ENCODE peak calls at places on chromosomes 4 and X, in four cellular contexts. One of them, this sample, is unnamed.

GRCh38 chr4:119038465-119038864 is 97.2 kb upstream of the MYOZ2 start:
- DNase-seq in K562: no peak
- DNase-seq in HCT116: no peak
- DNase-seq in HepG2: no peak
- DNase-seq in this sample: no peak

GRCh38 chrX:151789179-151789800 is 54.7 kb downstream of the CNGA2 start:
- DNase-seq in HepG2: no peak
- DNase-seq in HCT116: no peak
- DNase-seq in K562: no peak
- DNase-seq in this sample: no peak

GRCh38 chr4:39834269-39834668 is 136.3 kb downstream of the UBE2K start:
- DNase-seq in HCT116: no peak
- DNase-seq in K562: no peak
- DNase-seq in HepG2: no peak
- DNase-seq in this sample: no peak

GRCh38 chr4:182518421-182518820 is 275.2 kb downstream of the TENM3 start:
- DNase-seq in HCT116: no peak
- DNase-seq in K562: no peak
- DNase-seq in HepG2: no peak
- DNase-seq in this sample: no peak

GRCh38 chr4:101345271-101345595 is 2.1 kb downstream of the PPP3CA start:
- DNase-seq in HepG2: no peak
- DNase-seq in K562: no peak
- DNase-seq in HCT116: no peak
- DNase-seq in this sample: no peak

GRCh38 chr4:1571986-1572385 is 112.1 kb downstream of the FAM53A start:
- DNase-seq in HepG2: no peak
- DNase-seq in K562: no peak
- DNase-seq in HCT116: no peak
- DNase-seq in this sample: no peak

GRCh38 chr4:120918788-120919187 is 3.7 kb downstream of the PRDM5 start:
- DNase-seq in K562: no peak
- DNase-seq in HCT116: no peak
- DNase-seq in HepG2: no peak
- DNase-seq in this sample: no peak

GRCh38 chr4:100728861-100729260 is 211.0 kb upstream of the EMCN start:
- DNase-seq in K562: no peak
- DNase-seq in HCT116: no peak
- DNase-seq in HepG2: no peak
- DNase-seq in this sample: no peak

GRCh38 chr4:142440093-142440492 is 406.0 kb downstream of the INPP4B start:
- DNase-seq in K562: no peak
- DNase-seq in HCT116: no peak
- DNase-seq in HepG2: no peak
- DNase-seq in this sample: no peak

GRCh38 chr4:14919785-14920184 is 82.5 kb upstream of the CPEB2 start:
- DNase-seq in HepG2: no peak
- DNase-seq in HCT116: no peak
- DNase-seq in K562: no peak
- DNase-seq in this sample: no peak

GRCh38 chr4:14915018-14915417 is 87.3 kb upstream of the CPEB2 start:
- DNase-seq in HepG2: no peak
- DNase-seq in K562: no peak
- DNase-seq in HCT116: no peak
- DNase-seq in this sample: no peak

GRCh38 chr4:14916554-14917304 is 85.6 kb upstream of the CPEB2 start:
- DNase-seq in HCT116: peak
- DNase-seq in HepG2: peak
- DNase-seq in K562: no peak
- DNase-seq in this sample: peak

GRCh38 chr4:14918336-14918735 is 83.9 kb upstream of the CPEB2 start:
- DNase-seq in HCT116: no peak
- DNase-seq in HepG2: no peak
- DNase-seq in K562: no peak
- DNase-seq in this sample: no peak

DNA sequence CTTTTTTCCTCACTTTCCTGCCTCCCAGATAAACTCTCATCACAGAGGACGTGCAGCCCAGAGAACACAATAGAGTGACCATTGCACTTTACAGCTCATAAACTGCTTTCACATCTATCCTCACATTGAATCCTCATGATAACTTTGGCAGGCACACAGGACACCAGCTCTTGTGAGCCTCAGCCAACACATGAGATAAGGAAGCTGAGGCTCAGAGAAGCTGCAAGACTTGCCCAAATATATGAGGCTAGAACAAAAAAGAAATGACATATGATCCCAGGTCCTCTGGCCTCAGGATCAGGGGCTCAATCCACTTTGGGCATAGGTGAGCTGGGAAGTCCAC is 85.0 kb upstream of the CPEB2 start:
- DNase-seq in HepG2: no peak
- DNase-seq in K562: no peak
- DNase-seq in HCT116: no peak
- DNase-seq in this sample: no peak
- TF ChIP-seq TCF7L2 in HepG2: no peak
- TF ChIP-seq TCF7L2 in K562: no peak
- TF ChIP-seq TCF7L2 in HCT116: no peak
- TF ChIP-seq TCF7L2 in this sample: no peak

DNA sequence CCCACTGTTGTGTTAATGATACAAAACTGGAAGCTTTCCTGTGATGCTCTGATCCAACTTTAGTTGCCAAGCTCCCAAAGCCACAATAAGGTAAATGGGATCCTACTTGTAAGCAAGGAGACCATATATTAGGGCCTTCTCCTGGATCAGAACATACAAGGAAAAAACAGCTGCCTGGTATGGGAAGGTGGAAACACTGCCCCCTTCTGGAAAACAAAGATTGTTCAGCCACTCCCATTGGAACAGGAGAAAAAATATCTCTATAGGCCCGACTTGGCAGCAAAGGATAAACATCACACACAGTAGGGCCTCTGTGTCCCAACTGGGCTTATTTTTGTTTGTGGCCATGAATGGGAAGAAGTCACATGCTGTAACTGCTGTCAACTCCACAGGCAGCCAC is 166.5 kb downstream of the TBX22 start:
- DNase-seq in K562: no peak
- DNase-seq in HCT116: no peak
- DNase-seq in HepG2: no peak
- DNase-seq in this sample: no peak
- TF ChIP-seq CTCF in K562: peak
- TF ChIP-seq CTCF in HCT116: no peak
- TF ChIP-seq CTCF in HepG2: no peak
- TF ChIP-seq CTCF in this sample: peak

DNA sequence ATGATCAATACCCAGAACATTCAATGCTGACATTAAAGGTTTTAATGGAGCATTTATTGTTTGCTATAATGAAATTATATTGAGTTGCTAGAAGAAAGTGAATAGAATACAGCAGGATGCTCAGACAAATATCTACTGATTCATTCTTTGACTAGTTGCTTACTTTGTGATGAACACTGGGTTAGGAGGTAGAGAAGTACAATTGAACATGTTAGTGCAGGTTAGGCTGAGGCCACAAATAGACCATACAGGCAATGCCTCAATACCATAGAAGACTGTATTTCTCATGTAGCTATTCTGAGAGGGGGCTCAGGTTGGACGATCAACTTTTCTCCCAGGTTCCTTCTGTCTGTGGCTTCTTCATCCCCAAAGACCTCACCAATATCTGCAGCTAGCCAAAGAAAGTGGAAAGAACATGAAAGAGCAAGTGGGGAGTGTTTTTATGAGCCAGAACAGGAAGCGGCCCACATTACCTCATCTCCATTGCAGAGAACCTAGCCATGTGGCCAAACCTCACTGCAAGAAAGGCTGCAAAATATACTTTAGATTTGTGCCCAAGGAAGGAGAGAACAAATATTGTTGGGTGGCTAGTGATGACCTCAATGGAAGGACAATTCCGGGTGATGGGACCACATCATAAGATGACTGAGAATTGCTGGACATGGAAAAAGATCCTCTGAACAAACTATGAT is 180.3 kb upstream of the GATB start:
- DNase-seq in HepG2: no peak
- DNase-seq in K562: no peak
- DNase-seq in HCT116: no peak
- DNase-seq in this sample: no peak
- TF ChIP-seq TCF7L2 in HepG2: no peak
- TF ChIP-seq TCF7L2 in K562: no peak
- TF ChIP-seq TCF7L2 in HCT116: no peak
- TF ChIP-seq TCF7L2 in this sample: no peak

DNA sequence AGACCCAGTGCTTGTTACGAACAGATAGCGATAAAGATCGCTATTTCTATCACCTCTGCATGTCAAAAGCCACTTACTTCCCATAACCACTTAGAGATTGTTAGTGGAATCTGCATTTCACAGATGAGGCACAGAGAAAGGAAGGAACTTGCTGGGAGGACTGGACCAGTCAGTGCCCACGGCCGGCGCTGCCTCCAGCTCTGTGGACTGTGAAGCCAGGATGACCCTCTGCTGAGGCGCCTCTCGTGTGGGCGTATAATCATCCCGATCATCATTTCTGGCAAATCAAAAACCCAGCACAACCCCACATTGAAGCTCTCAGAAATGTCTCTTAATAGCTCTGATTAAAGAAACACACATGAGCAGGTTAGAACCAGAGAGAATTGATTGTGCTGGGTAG is 61.5 kb upstream of the ADRA2C start:
- DNase-seq in HepG2: no peak
- DNase-seq in K562: no peak
- DNase-seq in HCT116: no peak
- DNase-seq in this sample: no peak
- TF ChIP-seq CTCF in HepG2: no peak
- TF ChIP-seq CTCF in K562: no peak
- TF ChIP-seq CTCF in HCT116: no peak
- TF ChIP-seq CTCF in this sample: no peak

GRCh38 chrX:111652719-111653118 is 28.3 kb upstream of the ALG13 start:
- DNase-seq in HepG2: no peak
- DNase-seq in HCT116: no peak
- DNase-seq in K562: no peak
- DNase-seq in this sample: no peak
- TF ChIP-seq TCF7L2 in HepG2: no peak
- TF ChIP-seq TCF7L2 in HCT116: no peak
- TF ChIP-seq TCF7L2 in K562: no peak
- TF ChIP-seq TCF7L2 in this sample: no peak

GRCh38 chrX:72540318-72540717 is 32.3 kb downstream of the HDAC8 start:
- DNase-seq in HCT116: no peak
- DNase-seq in K562: no peak
- DNase-seq in HepG2: peak
- DNase-seq in this sample: no peak
- TF ChIP-seq CTCF in HCT116: peak
- TF ChIP-seq CTCF in K562: no peak
- TF ChIP-seq CTCF in HepG2: peak
- TF ChIP-seq CTCF in this sample: peak

GRCh38 chrX:103063191-103063845 is 653 bp downstream of the BEX1 start:
- DNase-seq in HepG2: peak
- DNase-seq in HCT116: no peak
- DNase-seq in K562: no peak
- DNase-seq in this sample: no peak
- TF ChIP-seq TCF7L2 in HepG2: no peak
- TF ChIP-seq TCF7L2 in HCT116: no peak
- TF ChIP-seq TCF7L2 in K562: no peak
- TF ChIP-seq TCF7L2 in this sample: no peak

GRCh38 chrX:73943572-73943899 is 360.4 kb upstream of the ZCCHC13 start:
- DNase-seq in HCT116: no peak
- DNase-seq in HepG2: no peak
- DNase-seq in K562: no peak
- DNase-seq in this sample: no peak
- TF ChIP-seq CTCF in HCT116: no peak
- TF ChIP-seq CTCF in HepG2: no peak
- TF ChIP-seq CTCF in K562: no peak
- TF ChIP-seq CTCF in this sample: no peak

GRCh38 chr4:20638825-20639224 is 61.4 kb upstream of the PACRGL start:
- DNase-seq in K562: no peak
- DNase-seq in HCT116: no peak
- DNase-seq in HepG2: no peak
- DNase-seq in this sample: no peak
- TF ChIP-seq TCF7L2 in K562: no peak
- TF ChIP-seq TCF7L2 in HCT116: no peak
- TF ChIP-seq TCF7L2 in HepG2: no peak
- TF ChIP-seq TCF7L2 in this sample: no peak

DNA sequence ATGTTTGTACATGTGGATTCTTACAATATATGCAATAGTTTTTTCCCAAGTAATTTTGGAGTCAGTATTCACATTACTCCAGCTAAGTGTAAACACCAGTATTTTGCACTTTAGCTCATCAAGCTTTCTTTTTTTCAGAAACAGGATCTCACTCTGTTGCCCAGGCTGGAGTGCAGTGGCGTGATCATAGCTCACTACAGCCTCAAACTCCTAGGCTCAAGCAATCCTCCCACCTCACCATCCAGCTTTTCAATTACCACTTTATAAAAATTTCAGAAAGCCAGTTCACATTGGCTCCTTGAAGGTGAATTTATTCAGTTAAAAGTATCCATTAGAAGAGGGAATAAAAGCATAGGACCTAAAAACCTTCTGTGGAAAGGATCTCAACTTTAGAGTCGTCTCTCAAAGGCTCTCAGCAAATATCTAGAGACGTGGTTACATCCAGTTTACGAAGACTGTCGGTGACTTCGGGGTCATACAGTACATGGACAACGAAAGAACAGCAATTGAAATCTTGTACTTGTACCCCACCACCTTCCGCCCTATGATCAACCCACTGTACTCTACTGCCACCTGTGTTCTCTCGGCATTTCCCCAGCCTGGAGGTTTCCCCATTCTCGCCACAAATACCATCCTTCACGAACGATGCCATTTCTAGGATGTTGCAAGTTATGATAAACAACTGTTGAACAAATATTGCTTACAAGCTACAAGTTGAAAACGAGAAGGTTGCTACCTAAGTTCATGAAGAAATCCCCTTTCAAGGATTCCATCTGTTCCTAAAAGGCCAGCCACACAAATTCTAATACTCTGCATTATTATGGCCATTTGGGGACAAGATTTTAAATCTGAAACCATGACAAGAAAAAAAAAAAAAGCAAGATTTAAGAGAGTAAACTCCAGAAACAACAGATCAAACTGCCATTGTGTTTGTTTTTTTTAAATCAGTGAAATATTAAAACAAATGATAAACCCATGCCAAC is 1.8 kb downstream of the APBB2 start:
- DNase-seq in HepG2: peak
- DNase-seq in HCT116: no peak
- DNase-seq in K562: no peak
- DNase-seq in this sample: peak
- TF ChIP-seq CTCF in HepG2: peak
- TF ChIP-seq CTCF in HCT116: no peak
- TF ChIP-seq CTCF in K562: no peak
- TF ChIP-seq CTCF in this sample: peak